ENCODE peak calls at places on chromosomes 6 and 20, in four cellular contexts. One of them, this sample, is unnamed.

GRCh38 chr20:4985658-4986057 is 15.7 kb downstream of the SLC23A2 start:
- DNase-seq in adrenal gland: no peak
- DNase-seq in psoas muscle: no peak
- DNase-seq in heart left ventricle: no peak
- DNase-seq in this sample: no peak

GRCh38 chr6:89035252-89036106 is 45.1 kb upstream of the PNRC1 start:
- DNase-seq in adrenal gland: peak; percentile 98
- DNase-seq in psoas muscle: peak; percentile 96
- DNase-seq in heart left ventricle: peak; percentile 66
- DNase-seq in this sample: peak; percentile 97

GRCh38 chr6:130900913-130901312 is 73.7 kb downstream of the SMLR1 start:
- DNase-seq in adrenal gland: peak; percentile 84
- DNase-seq in psoas muscle: peak; percentile 83
- DNase-seq in heart left ventricle: no peak
- DNase-seq in this sample: no peak

GRCh38 chr20:21096321-21097043 is 9.7 kb downstream of the LINC00237 start:
- DNase-seq in adrenal gland: no peak
- DNase-seq in psoas muscle: no peak
- DNase-seq in heart left ventricle: no peak
- DNase-seq in this sample: no peak

GRCh38 chr6:37137201-37137880 is 32.6 kb upstream of the PIM1 start:
- DNase-seq in adrenal gland: no peak
- DNase-seq in psoas muscle: no peak
- DNase-seq in heart left ventricle: no peak
- DNase-seq in this sample: no peak

GRCh38 chr6:134849920-134850447 is 99.9 kb downstream of the ALDH8A1 start:
- DNase-seq in adrenal gland: no peak
- DNase-seq in psoas muscle: no peak
- DNase-seq in heart left ventricle: no peak
- DNase-seq in this sample: no peak

GRCh38 chr20:1664911-1665310 is 7.3 kb upstream of the SIRPG start:
- DNase-seq in adrenal gland: no peak
- DNase-seq in psoas muscle: no peak
- DNase-seq in heart left ventricle: no peak
- DNase-seq in this sample: no peak

GRCh38 chr6:130946076-130946475 is 117.0 kb downstream of the EPB41L2 start:
- DNase-seq in adrenal gland: no peak
- DNase-seq in psoas muscle: no peak
- DNase-seq in heart left ventricle: no peak
- DNase-seq in this sample: no peak

GRCh38 chr6:132746049-132746448 is 11.7 kb downstream of the VNN2 start:
- DNase-seq in adrenal gland: no peak
- DNase-seq in psoas muscle: no peak
- DNase-seq in heart left ventricle: no peak
- DNase-seq in this sample: no peak

GRCh38 chr20:21808863-21809664 is 103.6 kb downstream of the PAX1 start:
- DNase-seq in adrenal gland: peak; percentile 59
- DNase-seq in psoas muscle: peak; percentile 64
- DNase-seq in heart left ventricle: peak; percentile 25
- DNase-seq in this sample: no peak

GRCh38 chr6:24504642-24505586 is 10.1 kb downstream of the ALDH5A1 start:
- DNase-seq in adrenal gland: no peak
- DNase-seq in psoas muscle: no peak
- DNase-seq in heart left ventricle: no peak
- DNase-seq in this sample: peak; percentile 32

GRCh38 chr20:36308318-36308710 is 2.2 kb downstream of the DLGAP4 start:
- DNase-seq in adrenal gland: no peak
- DNase-seq in psoas muscle: no peak
- DNase-seq in heart left ventricle: no peak
- DNase-seq in this sample: peak; percentile 34

GRCh38 chr20:62172666-62173065 is 10.2 kb upstream of the MTG2 start:
- DNase-seq in adrenal gland: no peak
- DNase-seq in psoas muscle: peak; percentile 48
- DNase-seq in heart left ventricle: no peak
- DNase-seq in this sample: no peak

GRCh38 chr20:20744170-20744725 is 31.8 kb upstream of the RALGAPA2 start:
- DNase-seq in adrenal gland: no peak
- DNase-seq in psoas muscle: no peak
- DNase-seq in heart left ventricle: no peak
- DNase-seq in this sample: no peak

GRCh38 chr6:151160869-151161268 is 78.9 kb upstream of the AKAP12 start:
- DNase-seq in adrenal gland: no peak
- DNase-seq in psoas muscle: no peak
- DNase-seq in heart left ventricle: no peak
- DNase-seq in this sample: no peak

GRCh38 chr6:71190809-71191208 is 97.8 kb upstream of the OGFRL1 start:
- DNase-seq in adrenal gland: no peak
- DNase-seq in psoas muscle: no peak
- DNase-seq in heart left ventricle: no peak
- DNase-seq in this sample: no peak

GRCh38 chr6:34644716-34645115 is 51.9 kb downstream of the ILRUN start:
- DNase-seq in adrenal gland: no peak
- DNase-seq in psoas muscle: no peak
- DNase-seq in heart left ventricle: no peak
- DNase-seq in this sample: no peak

GRCh38 chr6:167031082-167031709 is 32.0 kb downstream of the CEP43 start:
- DNase-seq in adrenal gland: no peak
- DNase-seq in psoas muscle: no peak
- DNase-seq in heart left ventricle: no peak
- DNase-seq in this sample: no peak

GRCh38 chr20:37504404-37505096 is 16.5 kb upstream of the NNAT start:
- DNase-seq in adrenal gland: no peak
- DNase-seq in psoas muscle: no peak
- DNase-seq in heart left ventricle: no peak
- DNase-seq in this sample: no peak

GRCh38 chr6:87731818-87732661 is 30.0 kb upstream of the AKIRIN2 start:
- DNase-seq in adrenal gland: peak; percentile 98
- DNase-seq in psoas muscle: peak; percentile 96
- DNase-seq in heart left ventricle: peak; percentile 82
- DNase-seq in this sample: peak; percentile 97

GRCh38 chr6:148790404-148790803 is 43.6 kb downstream of the UST start:
- DNase-seq in adrenal gland: no peak
- DNase-seq in psoas muscle: no peak
- DNase-seq in heart left ventricle: no peak
- DNase-seq in this sample: no peak

GRCh38 chr20:48718914-48719578 is 108.8 kb downstream of the PREX1 start:
- DNase-seq in adrenal gland: no peak
- DNase-seq in psoas muscle: no peak
- DNase-seq in heart left ventricle: no peak
- DNase-seq in this sample: no peak

GRCh38 chr6:42885702-42886101 is 6.3 kb downstream of the RPL7L1 start:
- DNase-seq in adrenal gland: no peak
- DNase-seq in psoas muscle: no peak
- DNase-seq in heart left ventricle: no peak
- DNase-seq in this sample: no peak
- H3K36me3 ChIP-seq in adrenal gland: peaks cover 59% of the 10 kb centered on the region
- H3K36me3 ChIP-seq in psoas muscle: peaks cover 79% of the 10 kb centered on the region
- H3K36me3 ChIP-seq in heart left ventricle: peaks cover 79% of the 10 kb centered on the region
- H3K36me3 ChIP-seq in this sample: peaks cover 50% of the 10 kb centered on the region

GRCh38 chr20:8602389-8603116 is 466.3 kb upstream of the PLCB4 start:
- DNase-seq in adrenal gland: no peak
- DNase-seq in psoas muscle: no peak
- DNase-seq in heart left ventricle: no peak
- DNase-seq in this sample: no peak
- H3K4me3 ChIP-seq in adrenal gland: peak overlapping the region; percentile 3
- H3K4me3 ChIP-seq in psoas muscle: no peak overlapping the region
- H3K4me3 ChIP-seq in heart left ventricle: no peak overlapping the region
- H3K4me3 ChIP-seq in this sample: no peak overlapping the region

GRCh38 chr20:56345911-56346310 is 12.9 kb upstream of the FAM210B start:
- DNase-seq in adrenal gland: no peak
- DNase-seq in psoas muscle: no peak
- DNase-seq in heart left ventricle: no peak
- DNase-seq in this sample: no peak

GRCh38 chr20:56342783-56343182 is 16.0 kb upstream of the FAM210B start:
- DNase-seq in adrenal gland: no peak
- DNase-seq in psoas muscle: no peak
- DNase-seq in heart left ventricle: no peak
- DNase-seq in this sample: no peak

GRCh38 chr20:56348306-56348695 is 10.5 kb upstream of the FAM210B start:
- DNase-seq in adrenal gland: no peak
- DNase-seq in psoas muscle: no peak
- DNase-seq in heart left ventricle: no peak
- DNase-seq in this sample: no peak

GRCh38 chr20:56347628-56348305 is 11.0 kb upstream of the FAM210B start:
- DNase-seq in adrenal gland: no peak
- DNase-seq in psoas muscle: no peak
- DNase-seq in heart left ventricle: no peak
- DNase-seq in this sample: no peak

DNA sequence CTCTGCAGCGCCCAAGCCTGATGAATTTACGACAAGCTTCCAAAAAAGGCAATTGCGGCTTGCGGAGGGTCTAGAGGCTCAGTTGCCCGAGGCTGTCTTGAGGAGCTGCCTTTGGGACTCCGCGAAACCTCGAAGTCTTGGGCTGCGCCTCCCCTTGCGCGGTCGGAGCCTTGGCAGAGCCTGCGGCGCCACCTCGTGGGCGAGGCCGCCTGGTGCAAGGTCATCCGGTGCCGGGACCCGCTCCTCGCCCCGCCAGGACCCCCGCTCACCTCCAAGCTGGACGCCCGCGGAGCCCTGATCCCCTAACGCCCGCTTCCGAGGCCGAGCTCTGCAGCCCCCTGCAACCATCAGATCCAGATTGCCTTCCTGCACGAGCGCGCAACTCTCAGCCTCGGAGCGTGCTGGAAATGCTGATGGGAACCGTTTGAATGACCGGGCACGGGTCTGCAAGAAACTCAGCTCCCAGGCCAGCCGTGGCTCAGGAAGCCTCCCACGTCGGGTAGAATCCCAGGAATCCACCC is 14.9 kb upstream of the FAM210B start:
- DNase-seq in adrenal gland: peak; percentile 64
- DNase-seq in psoas muscle: no peak
- DNase-seq in heart left ventricle: peak; percentile 30
- DNase-seq in this sample: no peak
- TF ChIP-seq CTCF in adrenal gland: peak; percentile 84
- TF ChIP-seq CTCF in psoas muscle: peak; percentile 44
- TF ChIP-seq CTCF in heart left ventricle: peak; percentile 37
- TF ChIP-seq CTCF in this sample: no peak

DNA sequence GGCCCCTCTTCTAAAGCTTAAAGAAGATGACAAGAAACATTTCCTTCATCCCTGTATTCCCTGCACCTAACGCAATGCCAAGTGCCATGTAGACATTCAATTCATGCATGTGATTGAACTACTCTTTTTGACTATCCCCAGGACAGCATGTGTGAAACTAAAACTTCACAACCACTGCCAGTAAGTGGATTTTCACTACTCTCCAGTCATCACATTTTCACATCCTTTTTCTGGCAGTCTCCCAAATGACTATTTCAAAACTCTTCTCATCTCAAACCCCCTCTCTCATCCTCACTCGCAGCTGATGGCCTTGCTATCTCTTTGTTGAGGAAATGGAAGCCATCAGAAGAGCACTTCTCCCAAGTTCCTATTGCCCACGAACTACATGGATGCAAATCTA is 122.6 kb downstream of the OPRM1 start:
- DNase-seq in adrenal gland: no peak
- DNase-seq in psoas muscle: no peak
- DNase-seq in heart left ventricle: no peak
- DNase-seq in this sample: no peak
- H3K36me3 ChIP-seq in adrenal gland: no peaks in the 10 kb centered on the region
- H3K36me3 ChIP-seq in psoas muscle: no peaks in the 10 kb centered on the region
- H3K36me3 ChIP-seq in heart left ventricle: no peaks in the 10 kb centered on the region
- H3K36me3 ChIP-seq in this sample: no peaks in the 10 kb centered on the region

This sample was measured in right atrium auricular region.